ENCODE peak calls at places on chromosomes 3 and 15, in ten cellular contexts. One of them, this sample, is unnamed.

GRCh38 chr15:86677316-86677715 is 597.6 kb downstream of the AGBL1 start:
- DNase-seq in NCI-H510A treated with DMSO at 0.1 percent for 48 hours: no peak
- DNase-seq in HAP-1: no peak
- DNase-seq in activated naive CD4-positive, alpha-beta T cell treated with anti-CD3 and anti-CD28 coated beads, Interleukin-2, amount 10 ng/mL, durations not matched to agents 7 days and 5 days: no peak
- DNase-seq in NCI-H1417 treated with DMSO at 0.1 percent for 48 hours: no peak
- DNase-seq in germinal center: no peak
- DNase-seq in 8988T: no peak
- DNase-seq in RWPE1: no peak
- DNase-seq in left colon: no peak
- DNase-seq in CD4-positive, alpha-beta T cell: no peak
- DNase-seq in this sample: no peak

GRCh38 chr3:160473978-160474377 is 24.4 kb upstream of the TRIM59 start:
- DNase-seq in NCI-H510A treated with DMSO at 0.1 percent for 48 hours: no peak
- DNase-seq in HAP-1: no peak
- DNase-seq in activated naive CD4-positive, alpha-beta T cell treated with anti-CD3 and anti-CD28 coated beads, Interleukin-2, amount 10 ng/mL, durations not matched to agents 7 days and 5 days: no peak
- DNase-seq in NCI-H1417 treated with DMSO at 0.1 percent for 48 hours: no peak
- DNase-seq in germinal center: no peak
- DNase-seq in 8988T: no peak
- DNase-seq in RWPE1: peak; percentile 82
- DNase-seq in left colon: no peak
- DNase-seq in CD4-positive, alpha-beta T cell: no peak
- DNase-seq in this sample: peak; percentile 75

GRCh38 chr15:82064824-82065223 is 19.0 kb upstream of the MEX3B start:
- DNase-seq in NCI-H510A treated with DMSO at 0.1 percent for 48 hours: no peak
- DNase-seq in HAP-1: no peak
- DNase-seq in activated naive CD4-positive, alpha-beta T cell treated with anti-CD3 and anti-CD28 coated beads, Interleukin-2, amount 10 ng/mL, durations not matched to agents 7 days and 5 days: no peak
- DNase-seq in NCI-H1417 treated with DMSO at 0.1 percent for 48 hours: no peak
- DNase-seq in germinal center: no peak
- DNase-seq in 8988T: no peak
- DNase-seq in RWPE1: no peak
- DNase-seq in left colon: no peak
- DNase-seq in CD4-positive, alpha-beta T cell: no peak
- DNase-seq in this sample: no peak

GRCh38 chr3:42658771-42659390 is 5.4 kb downstream of the ZBTB47 start:
- DNase-seq in NCI-H510A treated with DMSO at 0.1 percent for 48 hours: no peak
- DNase-seq in HAP-1: no peak
- DNase-seq in activated naive CD4-positive, alpha-beta T cell treated with anti-CD3 and anti-CD28 coated beads, Interleukin-2, amount 10 ng/mL, durations not matched to agents 7 days and 5 days: no peak
- DNase-seq in NCI-H1417 treated with DMSO at 0.1 percent for 48 hours: no peak
- DNase-seq in germinal center: no peak
- DNase-seq in 8988T: no peak
- DNase-seq in RWPE1: no peak
- DNase-seq in left colon: no peak
- DNase-seq in CD4-positive, alpha-beta T cell: no peak
- DNase-seq in this sample: no peak

GRCh38 chr15:101320501-101321052 is 25.5 kb upstream of the SNRPA1 start:
- DNase-seq in NCI-H510A treated with DMSO at 0.1 percent for 48 hours: no peak
- DNase-seq in HAP-1: no peak
- DNase-seq in activated naive CD4-positive, alpha-beta T cell treated with anti-CD3 and anti-CD28 coated beads, Interleukin-2, amount 10 ng/mL, durations not matched to agents 7 days and 5 days: peak; percentile 83
- DNase-seq in NCI-H1417 treated with DMSO at 0.1 percent for 48 hours: no peak
- DNase-seq in germinal center: peak; percentile 22
- DNase-seq in 8988T: no peak
- DNase-seq in RWPE1: no peak
- DNase-seq in left colon: peak; percentile 45
- DNase-seq in CD4-positive, alpha-beta T cell: peak; percentile 59
- DNase-seq in this sample: no peak

GRCh38 chr3:72346526-72346926 is 501.7 kb downstream of the SHQ1 start:
- DNase-seq in NCI-H510A treated with DMSO at 0.1 percent for 48 hours: no peak
- DNase-seq in HAP-1: no peak
- DNase-seq in activated naive CD4-positive, alpha-beta T cell treated with anti-CD3 and anti-CD28 coated beads, Interleukin-2, amount 10 ng/mL, durations not matched to agents 7 days and 5 days: peak; percentile 47
- DNase-seq in NCI-H1417 treated with DMSO at 0.1 percent for 48 hours: no peak
- DNase-seq in germinal center: no peak
- DNase-seq in 8988T: no peak
- DNase-seq in RWPE1: peak; percentile 67
- DNase-seq in left colon: no peak
- DNase-seq in CD4-positive, alpha-beta T cell: no peak
- DNase-seq in this sample: peak; percentile 62

GRCh38 chr15:83204697-83205096 is 2.9 kb downstream of the HDGFL3 start:
- DNase-seq in NCI-H510A treated with DMSO at 0.1 percent for 48 hours: no peak
- DNase-seq in HAP-1: no peak
- DNase-seq in activated naive CD4-positive, alpha-beta T cell treated with anti-CD3 and anti-CD28 coated beads, Interleukin-2, amount 10 ng/mL, durations not matched to agents 7 days and 5 days: no peak
- DNase-seq in NCI-H1417 treated with DMSO at 0.1 percent for 48 hours: no peak
- DNase-seq in germinal center: no peak
- DNase-seq in 8988T: no peak
- DNase-seq in RWPE1: no peak
- DNase-seq in left colon: no peak
- DNase-seq in CD4-positive, alpha-beta T cell: no peak
- DNase-seq in this sample: no peak

GRCh38 chr15:53038542-53038941 is 248.4 kb upstream of the ONECUT1 start:
- DNase-seq in NCI-H510A treated with DMSO at 0.1 percent for 48 hours: no peak
- DNase-seq in HAP-1: no peak
- DNase-seq in activated naive CD4-positive, alpha-beta T cell treated with anti-CD3 and anti-CD28 coated beads, Interleukin-2, amount 10 ng/mL, durations not matched to agents 7 days and 5 days: no peak
- DNase-seq in NCI-H1417 treated with DMSO at 0.1 percent for 48 hours: no peak
- DNase-seq in germinal center: no peak
- DNase-seq in 8988T: no peak
- DNase-seq in RWPE1: no peak
- DNase-seq in left colon: no peak
- DNase-seq in CD4-positive, alpha-beta T cell: no peak
- DNase-seq in this sample: no peak

GRCh38 chr15:48617619-48618018 is 27.9 kb downstream of the FBN1 start:
- DNase-seq in NCI-H510A treated with DMSO at 0.1 percent for 48 hours: no peak
- DNase-seq in HAP-1: no peak
- DNase-seq in activated naive CD4-positive, alpha-beta T cell treated with anti-CD3 and anti-CD28 coated beads, Interleukin-2, amount 10 ng/mL, durations not matched to agents 7 days and 5 days: no peak
- DNase-seq in NCI-H1417 treated with DMSO at 0.1 percent for 48 hours: no peak
- DNase-seq in germinal center: no peak
- DNase-seq in 8988T: no peak
- DNase-seq in RWPE1: no peak
- DNase-seq in left colon: no peak
- DNase-seq in CD4-positive, alpha-beta T cell: no peak
- DNase-seq in this sample: no peak

GRCh38 chr15:66646308-66646707 is 55.7 kb upstream of the SMAD6 start:
- DNase-seq in NCI-H510A treated with DMSO at 0.1 percent for 48 hours: no peak
- DNase-seq in HAP-1: no peak
- DNase-seq in activated naive CD4-positive, alpha-beta T cell treated with anti-CD3 and anti-CD28 coated beads, Interleukin-2, amount 10 ng/mL, durations not matched to agents 7 days and 5 days: no peak
- DNase-seq in NCI-H1417 treated with DMSO at 0.1 percent for 48 hours: no peak
- DNase-seq in germinal center: no peak
- DNase-seq in 8988T: no peak
- DNase-seq in RWPE1: no peak
- DNase-seq in left colon: no peak
- DNase-seq in CD4-positive, alpha-beta T cell: no peak
- DNase-seq in this sample: peak; percentile 55

GRCh38 chr15:47727137-47727536 is 9.8 kb downstream of the SEMA6D start:
- DNase-seq in NCI-H510A treated with DMSO at 0.1 percent for 48 hours: no peak
- DNase-seq in HAP-1: no peak
- DNase-seq in activated naive CD4-positive, alpha-beta T cell treated with anti-CD3 and anti-CD28 coated beads, Interleukin-2, amount 10 ng/mL, durations not matched to agents 7 days and 5 days: no peak
- DNase-seq in NCI-H1417 treated with DMSO at 0.1 percent for 48 hours: no peak
- DNase-seq in germinal center: no peak
- DNase-seq in 8988T: no peak
- DNase-seq in RWPE1: no peak
- DNase-seq in left colon: no peak
- DNase-seq in CD4-positive, alpha-beta T cell: no peak
- DNase-seq in this sample: no peak

GRCh38 chr3:46746711-46747110 is 29.0 kb upstream of the PRSS50 start:
- DNase-seq in NCI-H510A treated with DMSO at 0.1 percent for 48 hours: no peak
- DNase-seq in HAP-1: no peak
- DNase-seq in activated naive CD4-positive, alpha-beta T cell treated with anti-CD3 and anti-CD28 coated beads, Interleukin-2, amount 10 ng/mL, durations not matched to agents 7 days and 5 days: no peak
- DNase-seq in NCI-H1417 treated with DMSO at 0.1 percent for 48 hours: no peak
- DNase-seq in germinal center: no peak
- DNase-seq in 8988T: no peak
- DNase-seq in RWPE1: no peak
- DNase-seq in left colon: no peak
- DNase-seq in CD4-positive, alpha-beta T cell: no peak
- DNase-seq in this sample: no peak

GRCh38 chr15:94844533-94845390 is 613.4 kb downstream of the MCTP2 start:
- DNase-seq in NCI-H510A treated with DMSO at 0.1 percent for 48 hours: no peak
- DNase-seq in HAP-1: peak; percentile 40
- DNase-seq in activated naive CD4-positive, alpha-beta T cell treated with anti-CD3 and anti-CD28 coated beads, Interleukin-2, amount 10 ng/mL, durations not matched to agents 7 days and 5 days: no peak
- DNase-seq in NCI-H1417 treated with DMSO at 0.1 percent for 48 hours: no peak
- DNase-seq in germinal center: peak; percentile 5
- DNase-seq in 8988T: no peak
- DNase-seq in RWPE1: peak; percentile 45
- DNase-seq in left colon: peak; percentile 94
- DNase-seq in CD4-positive, alpha-beta T cell: no peak
- DNase-seq in this sample: no peak

GRCh38 chr3:49460188-49460885 is 9.7 kb upstream of the DAG1 start:
- DNase-seq in NCI-H510A treated with DMSO at 0.1 percent for 48 hours: no peak
- DNase-seq in HAP-1: no peak
- DNase-seq in activated naive CD4-positive, alpha-beta T cell treated with anti-CD3 and anti-CD28 coated beads, Interleukin-2, amount 10 ng/mL, durations not matched to agents 7 days and 5 days: no peak
- DNase-seq in NCI-H1417 treated with DMSO at 0.1 percent for 48 hours: no peak
- DNase-seq in germinal center: no peak
- DNase-seq in 8988T: no peak
- DNase-seq in RWPE1: no peak
- DNase-seq in left colon: no peak
- DNase-seq in CD4-positive, alpha-beta T cell: no peak
- DNase-seq in this sample: no peak

GRCh38 chr3:111227216-111227615 is 155.6 kb downstream of the NECTIN3 start:
- DNase-seq in NCI-H510A treated with DMSO at 0.1 percent for 48 hours: no peak
- DNase-seq in HAP-1: peak; percentile 22
- DNase-seq in activated naive CD4-positive, alpha-beta T cell treated with anti-CD3 and anti-CD28 coated beads, Interleukin-2, amount 10 ng/mL, durations not matched to agents 7 days and 5 days: no peak
- DNase-seq in NCI-H1417 treated with DMSO at 0.1 percent for 48 hours: no peak
- DNase-seq in germinal center: no peak
- DNase-seq in 8988T: no peak
- DNase-seq in RWPE1: no peak
- DNase-seq in left colon: no peak
- DNase-seq in CD4-positive, alpha-beta T cell: no peak
- DNase-seq in this sample: peak; percentile 70

GRCh38 chr3:53705774-53706173 is 140.4 kb downstream of the CHDH start:
- DNase-seq in NCI-H510A treated with DMSO at 0.1 percent for 48 hours: no peak
- DNase-seq in HAP-1: no peak
- DNase-seq in activated naive CD4-positive, alpha-beta T cell treated with anti-CD3 and anti-CD28 coated beads, Interleukin-2, amount 10 ng/mL, durations not matched to agents 7 days and 5 days: no peak
- DNase-seq in NCI-H1417 treated with DMSO at 0.1 percent for 48 hours: no peak
- DNase-seq in germinal center: no peak
- DNase-seq in 8988T: no peak
- DNase-seq in RWPE1: no peak
- DNase-seq in left colon: no peak
- DNase-seq in CD4-positive, alpha-beta T cell: no peak
- DNase-seq in this sample: no peak

GRCh38 chr15:91839867-91840266 is 13.6 kb upstream of the SLCO3A1 start:
- DNase-seq in NCI-H510A treated with DMSO at 0.1 percent for 48 hours: no peak
- DNase-seq in HAP-1: no peak
- DNase-seq in activated naive CD4-positive, alpha-beta T cell treated with anti-CD3 and anti-CD28 coated beads, Interleukin-2, amount 10 ng/mL, durations not matched to agents 7 days and 5 days: no peak
- DNase-seq in NCI-H1417 treated with DMSO at 0.1 percent for 48 hours: no peak
- DNase-seq in germinal center: no peak
- DNase-seq in 8988T: no peak
- DNase-seq in RWPE1: no peak
- DNase-seq in left colon: no peak
- DNase-seq in CD4-positive, alpha-beta T cell: no peak
- DNase-seq in this sample: no peak

GRCh38 chr3:195892355-195893120 is 15.8 kb downstream of the TNK2 start:
- DNase-seq in NCI-H510A treated with DMSO at 0.1 percent for 48 hours: no peak
- DNase-seq in HAP-1: no peak
- DNase-seq in activated naive CD4-positive, alpha-beta T cell treated with anti-CD3 and anti-CD28 coated beads, Interleukin-2, amount 10 ng/mL, durations not matched to agents 7 days and 5 days: no peak
- DNase-seq in NCI-H1417 treated with DMSO at 0.1 percent for 48 hours: no peak
- DNase-seq in germinal center: no peak
- DNase-seq in 8988T: no peak
- DNase-seq in RWPE1: no peak
- DNase-seq in left colon: no peak
- DNase-seq in CD4-positive, alpha-beta T cell: no peak
- DNase-seq in this sample: no peak

GRCh38 chr15:42072141-42072685 is 22.1 kb downstream of the PLA2G4D start:
- DNase-seq in NCI-H510A treated with DMSO at 0.1 percent for 48 hours: no peak
- DNase-seq in HAP-1: no peak
- DNase-seq in activated naive CD4-positive, alpha-beta T cell treated with anti-CD3 and anti-CD28 coated beads, Interleukin-2, amount 10 ng/mL, durations not matched to agents 7 days and 5 days: no peak
- DNase-seq in NCI-H1417 treated with DMSO at 0.1 percent for 48 hours: no peak
- DNase-seq in germinal center: no peak
- DNase-seq in 8988T: no peak
- DNase-seq in RWPE1: no peak
- DNase-seq in left colon: no peak
- DNase-seq in CD4-positive, alpha-beta T cell: no peak
- DNase-seq in this sample: no peak

GRCh38 chr3:52216585-52217408 is 8.6 kb downstream of the TLR9 start:
- DNase-seq in NCI-H510A treated with DMSO at 0.1 percent for 48 hours: no peak
- DNase-seq in HAP-1: no peak
- DNase-seq in activated naive CD4-positive, alpha-beta T cell treated with anti-CD3 and anti-CD28 coated beads, Interleukin-2, amount 10 ng/mL, durations not matched to agents 7 days and 5 days: peak; percentile 62
- DNase-seq in NCI-H1417 treated with DMSO at 0.1 percent for 48 hours: no peak
- DNase-seq in germinal center: no peak
- DNase-seq in 8988T: peak; percentile 97
- DNase-seq in RWPE1: peak; percentile 92
- DNase-seq in left colon: peak; percentile 83
- DNase-seq in CD4-positive, alpha-beta T cell: peak; percentile 73
- DNase-seq in this sample: no peak

GRCh38 chr3:32249184-32249782 is 10.8 kb downstream of the CMTM8 start:
- DNase-seq in NCI-H510A treated with DMSO at 0.1 percent for 48 hours: no peak
- DNase-seq in HAP-1: no peak
- DNase-seq in activated naive CD4-positive, alpha-beta T cell treated with anti-CD3 and anti-CD28 coated beads, Interleukin-2, amount 10 ng/mL, durations not matched to agents 7 days and 5 days: no peak
- DNase-seq in NCI-H1417 treated with DMSO at 0.1 percent for 48 hours: no peak
- DNase-seq in germinal center: no peak
- DNase-seq in 8988T: no peak
- DNase-seq in RWPE1: peak; percentile 57
- DNase-seq in left colon: no peak
- DNase-seq in CD4-positive, alpha-beta T cell: no peak
- DNase-seq in this sample: peak; percentile 43

GRCh38 chr3:7953449-7954015 is 548.1 kb upstream of the LMCD1 start:
- DNase-seq in NCI-H510A treated with DMSO at 0.1 percent for 48 hours: peak; percentile 61
- DNase-seq in HAP-1: no peak
- DNase-seq in activated naive CD4-positive, alpha-beta T cell treated with anti-CD3 and anti-CD28 coated beads, Interleukin-2, amount 10 ng/mL, durations not matched to agents 7 days and 5 days: no peak
- DNase-seq in NCI-H1417 treated with DMSO at 0.1 percent for 48 hours: no peak
- DNase-seq in germinal center: no peak
- DNase-seq in 8988T: no peak
- DNase-seq in RWPE1: no peak
- DNase-seq in left colon: no peak
- DNase-seq in CD4-positive, alpha-beta T cell: no peak
- DNase-seq in this sample: no peak

GRCh38 chr15:95298729-95299128 is 1031.8 kb upstream of the NR2F2 start:
- DNase-seq in NCI-H510A treated with DMSO at 0.1 percent for 48 hours: no peak
- DNase-seq in HAP-1: no peak
- DNase-seq in activated naive CD4-positive, alpha-beta T cell treated with anti-CD3 and anti-CD28 coated beads, Interleukin-2, amount 10 ng/mL, durations not matched to agents 7 days and 5 days: no peak
- DNase-seq in NCI-H1417 treated with DMSO at 0.1 percent for 48 hours: no peak
- DNase-seq in germinal center: no peak
- DNase-seq in 8988T: no peak
- DNase-seq in RWPE1: no peak
- DNase-seq in left colon: no peak
- DNase-seq in CD4-positive, alpha-beta T cell: no peak
- DNase-seq in this sample: no peak

This sample was measured in HS-27A.